ENCODE peak calls at places on chromosomes 11 and 22, in nine cellular contexts. One of them, this sample, is unnamed.

GRCh38 chr22:39994046-39994565 is 648 bp upstream of the FAM83F start:
- DNase-seq in WTC11: no peak
- DNase-seq in BJ: no peak
- DNase-seq in left lung: no peak
- DNase-seq in GM12892: no peak
- DNase-seq in IMR-90: peak
- DNase-seq in GM10248: no peak
- DNase-seq in myocyte: no peak
- DNase-seq in NAMALWA: no peak
- DNase-seq in this sample: no peak

GRCh38 chr11:1297011-1297575 is 12.3 kb downstream of the TOLLIP start:
- DNase-seq in WTC11: no peak
- DNase-seq in myocyte: no peak
- DNase-seq in BJ: no peak
- DNase-seq in GM10248: no peak
- DNase-seq in left lung: peak
- DNase-seq in NAMALWA: no peak
- DNase-seq in IMR-90: no peak
- DNase-seq in GM12892: no peak
- DNase-seq in this sample: no peak

GRCh38 chr22:37985050-37985585 is 763 bp upstream of the SOX10 start:
- DNase-seq in BJ: no peak
- DNase-seq in GM12892: no peak
- DNase-seq in myocyte: no peak
- DNase-seq in left lung: no peak
- DNase-seq in NAMALWA: no peak
- DNase-seq in IMR-90: no peak
- DNase-seq in GM10248: no peak
- DNase-seq in WTC11: no peak
- DNase-seq in this sample: no peak

GRCh38 chr11:111559791-111560190 is 19.3 kb downstream of the LAYN start:
- DNase-seq in BJ: no peak
- DNase-seq in IMR-90: no peak
- DNase-seq in NAMALWA: no peak
- DNase-seq in left lung: no peak
- DNase-seq in GM12892: no peak
- DNase-seq in WTC11: no peak
- DNase-seq in myocyte: no peak
- DNase-seq in GM10248: no peak
- DNase-seq in this sample: no peak

GRCh38 chr22:36461665-36462474 is 19.6 kb downstream of the TXN2 start:
- DNase-seq in myocyte: peak
- DNase-seq in GM12892: no peak
- DNase-seq in GM10248: no peak
- DNase-seq in IMR-90: peak
- DNase-seq in BJ: no peak
- DNase-seq in left lung: no peak
- DNase-seq in WTC11: no peak
- DNase-seq in NAMALWA: no peak
- DNase-seq in this sample: no peak

GRCh38 chr11:3221408-3222002 is 2.9 kb upstream of the MRGPRG start:
- DNase-seq in left lung: peak
- DNase-seq in WTC11: peak
- DNase-seq in GM12892: peak
- DNase-seq in IMR-90: no peak
- DNase-seq in BJ: no peak
- DNase-seq in GM10248: no peak
- DNase-seq in NAMALWA: no peak
- DNase-seq in myocyte: no peak
- DNase-seq in this sample: no peak

GRCh38 chr11:16678466-16679116 is 59.9 kb upstream of the C11orf58 start:
- DNase-seq in NAMALWA: no peak
- DNase-seq in BJ: no peak
- DNase-seq in left lung: no peak
- DNase-seq in myocyte: no peak
- DNase-seq in GM12892: no peak
- DNase-seq in GM10248: no peak
- DNase-seq in WTC11: peak
- DNase-seq in IMR-90: no peak
- DNase-seq in this sample: no peak

GRCh38 chr11:130340671-130341319 is 26.1 kb upstream of the ZBTB44 start:
- DNase-seq in GM12892: no peak
- DNase-seq in GM10248: no peak
- DNase-seq in BJ: no peak
- DNase-seq in IMR-90: peak
- DNase-seq in myocyte: peak
- DNase-seq in WTC11: no peak
- DNase-seq in NAMALWA: no peak
- DNase-seq in left lung: no peak
- DNase-seq in this sample: no peak

GRCh38 chr11:70834984-70835560 is 417.3 kb downstream of the SHANK2 start:
- DNase-seq in IMR-90: no peak
- DNase-seq in BJ: no peak
- DNase-seq in NAMALWA: no peak
- DNase-seq in myocyte: no peak
- DNase-seq in GM12892: no peak
- DNase-seq in WTC11: no peak
- DNase-seq in GM10248: no peak
- DNase-seq in left lung: no peak
- DNase-seq in this sample: no peak

This sample was measured in brain pericyte.